ENCODE peak calls at places on chromosomes 4 and X, in seven cellular contexts. P, E, O, V, I, M and Q are unnamed samples.

GRCh38 chr4:108029321-108029720 is 39.6 kb downstream of the HADH start:
- DNase-seq in P (no peak), E (no peak), O (peak), V (no peak), I (no peak), M (peak), Q (peak)

GRCh38 chrX:48613502-48614160 is 16.3 kb downstream of the WDR13 start:
- DNase-seq in P (no peak), E (no peak), O (no peak), V (peak), I (no peak), M (no peak), Q (no peak)

GRCh38 chr4:88865466-88865865 is 167.8 kb upstream of the NAP1L5 start:
- DNase-seq in P (no peak), E (no peak), O (no peak), V (no peak), I (no peak), M (no peak), Q (no peak)

GRCh38 chr4:100894339-100894870 is 376.6 kb upstream of the EMCN start:
- DNase-seq in P (no peak), E (no peak), O (no peak), V (no peak), I (no peak), M (no peak), Q (no peak)

GRCh38 chr4:180189639-180190038 is 2053.6 kb upstream of the TENM3 start:
- DNase-seq in P (no peak), E (no peak), O (no peak), V (no peak), I (no peak), M (no peak), Q (no peak)

GRCh38 chrX:20269848-20270556 is 3.3 kb upstream of the RPS6KA3 start:
- DNase-seq in P (no peak), E (no peak), O (no peak), V (no peak), I (no peak), M (no peak), Q (no peak)

GRCh38 chrX:2584216-2584615 is 83.4 kb upstream of the DHRSX start:
- DNase-seq in P (no peak), E (no peak), O (peak), V (no peak), I (no peak), M (no peak), Q (no peak)

GRCh38 chrX:110531873-110532272 is 173.2 kb downstream of the RTL9 start:
- DNase-seq in P (no peak), E (no peak), O (no peak), V (no peak), I (no peak), M (no peak), Q (no peak)

GRCh38 chr4:91113130-91113706 is 986.0 kb downstream of the CCSER1 start:
- DNase-seq in P (no peak), E (no peak), O (no peak), V (peak), I (no peak), M (no peak), Q (peak)

GRCh38 chr4:147006229-147006628 is 60.6 kb upstream of the TTC29 start:
- DNase-seq in P (no peak), E (no peak), O (no peak), V (no peak), I (no peak), M (no peak), Q (no peak)

GRCh38 chrX:17859609-17860178 is 1.4 kb downstream of the RAI2 start:
- DNase-seq in P (peak), E (no peak), O (peak), V (no peak), I (no peak), M (no peak), Q (no peak)

GRCh38 chr4:165177725-165178666 is 29.4 kb upstream of the KLHL2 start:
- DNase-seq in P (no peak), E (no peak), O (no peak), V (peak), I (no peak), M (no peak), Q (no peak)

GRCh38 chr4:95546236-95546635 is 2.5 kb downstream of the UNC5C start:
- DNase-seq in P (no peak), E (no peak), O (no peak), V (no peak), I (no peak), M (no peak), Q (no peak)

GRCh38 chr4:148442830-148443549 is 776 bp upstream of the NR3C2 start:
- DNase-seq in P (no peak), E (no peak), O (no peak), V (peak), I (peak), M (no peak), Q (peak)

GRCh38 chrX:136662104-136662503 is 14.1 kb downstream of the CD40LG start:
- DNase-seq in P (no peak), E (no peak), O (no peak), V (no peak), I (no peak), M (no peak), Q (no peak)

GRCh38 chrX:108537005-108537404 is 97.4 kb downstream of the COL4A5 start:
- DNase-seq in P (no peak), E (peak), O (no peak), V (peak), I (no peak), M (no peak), Q (peak)

GRCh38 chr4:115454228-115454627 is 340.8 kb upstream of the NDST4 start:
- DNase-seq in P (no peak), E (no peak), O (no peak), V (no peak), I (no peak), M (no peak), Q (no peak)

GRCh38 chrX:141468940-141469339 is 115.6 kb downstream of the SPANXA1 start:
- DNase-seq in P (no peak), E (no peak), O (no peak), V (peak), I (no peak), M (no peak), Q (no peak)